ENCODE peak calls at places on chromosomes 7 and 10, in five cellular contexts. P is left ventricle myocardium inferior; B is CD8-positive, alpha-beta memory T cell; J is CD8-positive, alpha-beta T cell; C is fibroblast of lung. W is an unnamed sample. For H3K36me3, the result is how much of the 10 kb centered on the place peaks cover.

GRCh38 chr10:94858022-94858421 is 80.4 kb upstream of the CYP2C9 start:
- DNase-seq in J (no peak), P (no peak), C (no peak), B (no peak), W (no peak)

GRCh38 chr10:131422731-131423130 is 111.2 kb upstream of the TCERG1L start:
- DNase-seq in B (no peak), C (no peak), P (no peak), J (no peak), W (no peak)

GRCh38 chr7:116534790-116535189 is 10.0 kb downstream of the CAV1 start:
- DNase-seq in C (peak), P (no peak), J (no peak), B (no peak), W (peak)

GRCh38 chr7:128350708-128351295 is 7.1 kb upstream of the RBM28 start:
- DNase-seq in J (no peak), B (no peak), P (peak), C (no peak), W (no peak)

GRCh38 chr10:2083591-2083990 is 346.3 kb upstream of the ADARB2 start:
- DNase-seq in C (no peak), J (no peak), B (no peak), P (no peak), W (no peak)

GRCh38 chr10:109205929-109206585 is 717.3 kb downstream of the XPNPEP1 start:
- DNase-seq in J (no peak), C (peak), B (no peak), P (no peak), W (no peak)

GRCh38 chr10:119374236-119374635 is 166.9 kb downstream of the GRK5 start:
- DNase-seq in B (no peak), J (no peak), C (no peak), P (no peak), W (no peak)

GRCh38 chr7:103679156-103680132 is 233.4 kb upstream of the SLC26A5 start:
- DNase-seq in J (no peak), P (no peak), C (no peak), B (no peak), W (no peak)

GRCh38 chr7:64887756-64888508 is 15.1 kb upstream of the ZNF273 start:
- DNase-seq in B (peak), C (no peak), P (no peak), J (peak), W (no peak)

GRCh38 chr7:149626972-149627371 is 129.4 kb upstream of the ZNF746 start:
- DNase-seq in J (no peak), B (no peak), P (no peak), C (no peak), W (no peak)

GRCh38 chr10:28467615-28468014 is 65.3 kb upstream of the WAC start:
- DNase-seq in J (no peak), C (no peak), B (no peak), P (peak), W (no peak)

GRCh38 chr10:128221128-128221527 is 94.9 kb upstream of the MKI67 start:
- DNase-seq in B (no peak), C (no peak), J (no peak), P (no peak), W (no peak)

GRCh38 chr7:101138149-101138870 is 11.4 kb downstream of the SERPINE1 start:
- DNase-seq in B (peak), P (peak), C (peak), J (peak), W (peak)

GRCh38 chr7:691361-692045 is 35.0 kb upstream of the DNAAF5 start:
- DNase-seq in C (no peak), P (no peak), J (no peak), B (no peak), W (no peak)

GRCh38 chr10:61975107-61975932 is 73.8 kb downstream of the ARID5B start:
- DNase-seq in J (no peak), B (no peak), P (no peak), C (peak), W (no peak)

GRCh38 chr10:6671976-6672375 is 91.9 kb upstream of the PRKCQ start:
- DNase-seq in B (no peak), J (no peak), C (no peak), P (no peak), W (no peak)

GRCh38 chr7:92647652-92648051 is 57.5 kb upstream of the FAM133B start:
- DNase-seq in P (no peak), J (no peak), C (no peak), B (no peak), W (no peak)

GRCh38 chr10:123561145-123561448 is 105.1 kb upstream of the GPR26 start:
- DNase-seq in P (no peak), C (no peak), B (no peak), J (no peak), W (no peak)

GRCh38 chr10:64519427-64519826 is 998.2 kb downstream of the REEP3 start:
- DNase-seq in J (no peak), B (no peak), P (no peak), C (no peak), W (no peak)

GRCh38 chr10:96585726-96586418 is 940 bp downstream of the TM9SF3 start:
- DNase-seq in P (no peak), C (peak), J (peak), B (peak), W (no peak)

GRCh38 chr7:31492086-31492485 is 21.8 kb upstream of the ITPRID1 start:
- DNase-seq in P (no peak), J (no peak), C (no peak), B (no peak), W (no peak)

GRCh38 chr7:31495653-31496052 is 18.2 kb upstream of the ITPRID1 start:
- DNase-seq in C (no peak), J (no peak), B (no peak), P (no peak), W (no peak)

GRCh38 chr7:31494421-31494820 is 19.5 kb upstream of the ITPRID1 start:
- DNase-seq in P (no peak), B (no peak), J (no peak), C (no peak), W (no peak)

GRCh38 chr7:31497501-31497900 is 16.4 kb upstream of the ITPRID1 start:
- DNase-seq in P (no peak), C (no peak), J (no peak), B (no peak), W (no peak)

DNA sequence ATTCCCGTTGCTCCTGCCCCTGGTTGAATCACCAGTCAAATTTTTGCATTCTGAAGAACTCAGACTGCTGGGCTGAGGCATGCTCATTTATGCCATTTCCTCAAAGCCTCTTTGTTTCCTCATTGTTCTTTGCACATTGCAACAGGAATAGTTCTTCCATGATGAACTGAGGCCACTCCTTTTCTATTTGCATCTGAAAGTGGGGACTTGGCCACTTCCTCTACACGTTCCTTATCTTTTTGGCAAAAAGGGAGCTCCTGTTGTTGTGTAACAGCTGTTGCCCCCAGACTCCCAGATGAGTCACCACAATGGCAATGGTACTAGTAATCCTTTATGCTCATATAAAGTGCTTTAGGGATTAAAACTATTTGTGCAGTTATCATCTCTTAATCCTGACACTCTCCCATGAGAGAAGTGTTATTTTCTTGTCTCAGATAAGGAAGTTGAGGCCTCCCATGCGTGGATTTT is 20.1 kb upstream of the ITPRID1 start:
- DNase-seq in J (no peak), B (no peak), C (no peak), P (no peak), W (no peak)
- H3K27ac ChIP-seq in J (no peak), B (no peak), C (no peak), P (no peak), W (no peak)

GRCh38 chr10:71743866-71744265 is 24.3 kb upstream of the C10orf105 start:
- DNase-seq in J (no peak), C (no peak), P (no peak), B (no peak), W (no peak)

GRCh38 chr10:71741671-71742070 is 22.1 kb upstream of the C10orf105 start:
- DNase-seq in C (no peak), J (no peak), P (no peak), B (no peak), W (no peak)

GRCh38 chr10:71742301-71743098 is 22.9 kb upstream of the C10orf105 start:
- DNase-seq in P (no peak), C (no peak), J (peak), B (peak), W (no peak)

GRCh38 chr10:71744897-71745658 is 25.5 kb upstream of the C10orf105 start:
- DNase-seq in J (no peak), P (no peak), C (no peak), B (no peak), W (no peak)

DNA sequence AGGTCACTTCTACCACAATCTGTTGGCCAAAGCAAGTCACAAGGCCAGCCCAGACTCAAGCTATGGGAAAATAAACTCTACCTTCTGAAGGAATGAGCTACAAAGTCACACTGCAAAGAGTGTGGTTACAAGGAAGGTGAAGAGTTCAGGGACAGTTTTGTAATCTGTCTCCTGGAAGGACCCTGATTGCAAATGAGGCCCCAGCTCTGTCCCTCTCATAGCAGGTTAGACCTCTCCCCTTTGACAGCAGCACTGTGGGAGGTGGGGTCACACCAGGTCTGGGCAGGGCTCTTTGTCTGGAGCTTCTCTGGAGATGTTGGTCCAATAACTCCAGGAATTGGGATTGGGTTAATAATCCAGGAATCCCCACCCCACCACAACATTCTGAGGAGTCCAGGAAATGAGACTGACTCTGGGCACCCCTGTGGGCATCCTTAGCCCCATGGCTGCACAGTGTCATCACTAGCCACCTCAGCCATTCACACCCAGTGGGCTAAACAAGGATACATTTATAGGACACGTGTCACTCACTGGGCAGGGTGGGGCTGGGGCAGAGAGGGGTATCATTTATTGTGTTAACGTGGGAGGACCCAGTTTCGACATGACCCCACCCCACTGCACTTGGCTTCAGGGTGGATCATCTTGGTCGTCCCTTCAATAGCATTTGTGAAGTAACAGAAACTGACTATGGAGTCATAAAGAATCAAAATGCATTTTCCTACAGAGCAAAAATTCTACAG is 23.7 kb upstream of the C10orf105 start:
- DNase-seq in B (no peak), P (no peak), J (no peak), C (no peak), W (no peak)
- H3K36me3 ChIP-seq in B (under half), P (under half), J (under half), C (under half), W (under half)

GRCh38 chr7:132857031-132857430 is 224.9 kb downstream of the CHCHD3 start:
- DNase-seq in P (no peak), C (no peak), J (no peak), B (no peak), W (no peak)
- H3K27ac ChIP-seq in P (no peak), C (no peak), J (no peak), B (no peak), W (no peak)

GRCh38 chr10:79115302-79115701 is 46.5 kb downstream of the ZMIZ1 start:
- DNase-seq in C (no peak), B (no peak), J (no peak), P (no peak), W (no peak)

GRCh38 chr10:79111846-79112614 is 43.3 kb downstream of the ZMIZ1 start:
- DNase-seq in B (no peak), C (no peak), P (peak), J (no peak), W (no peak)

GRCh38 chr10:79113827-79114226 is 45.1 kb downstream of the ZMIZ1 start:
- DNase-seq in C (no peak), B (no peak), P (no peak), J (no peak), W (no peak)

GRCh38 chr10:79111427-79111826 is 42.7 kb downstream of the ZMIZ1 start:
- DNase-seq in B (no peak), C (peak), P (no peak), J (no peak), W (no peak)

DNA sequence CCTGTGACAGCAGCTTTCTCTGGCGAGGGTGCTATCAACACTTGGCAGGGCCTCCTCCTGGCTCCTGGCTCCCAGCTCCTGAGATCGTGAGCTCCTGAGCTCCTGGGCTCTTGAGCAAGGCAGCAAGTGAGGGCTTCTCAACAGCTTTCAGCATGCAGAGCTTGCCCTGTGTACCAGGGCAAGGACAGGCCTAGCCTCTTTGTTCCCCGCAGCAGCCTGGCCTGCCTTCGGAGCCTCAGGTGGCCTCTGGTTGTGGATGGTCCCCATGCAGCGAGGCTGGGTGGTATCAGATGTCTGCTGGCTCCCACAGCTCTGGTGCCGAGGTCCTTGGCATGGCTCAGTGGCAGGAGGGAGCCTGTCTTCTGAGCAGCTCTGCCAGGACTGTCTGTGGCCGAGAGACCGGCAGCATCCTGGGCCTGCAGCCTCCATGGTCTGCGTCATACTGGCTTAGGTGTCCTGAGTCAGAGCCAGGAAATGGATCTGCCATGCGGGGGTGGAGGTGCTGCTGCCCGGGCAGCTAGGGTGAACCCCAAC is 44.2 kb downstream of the ZMIZ1 start:
- DNase-seq in P (peak), J (no peak), B (no peak), C (peak), W (peak)
- H3K36me3 ChIP-seq in P (under half), J (under half), B (under half), C (under half), W (under half)

GRCh38 chr10:79905322-79906314 is 43.3 kb downstream of the SFTPD start:
- DNase-seq in J (no peak), P (no peak), C (peak), B (no peak), W (no peak)
- H3K27ac ChIP-seq in J (no peak), P (peak), C (no peak), B (no peak), W (peak)

DNA sequence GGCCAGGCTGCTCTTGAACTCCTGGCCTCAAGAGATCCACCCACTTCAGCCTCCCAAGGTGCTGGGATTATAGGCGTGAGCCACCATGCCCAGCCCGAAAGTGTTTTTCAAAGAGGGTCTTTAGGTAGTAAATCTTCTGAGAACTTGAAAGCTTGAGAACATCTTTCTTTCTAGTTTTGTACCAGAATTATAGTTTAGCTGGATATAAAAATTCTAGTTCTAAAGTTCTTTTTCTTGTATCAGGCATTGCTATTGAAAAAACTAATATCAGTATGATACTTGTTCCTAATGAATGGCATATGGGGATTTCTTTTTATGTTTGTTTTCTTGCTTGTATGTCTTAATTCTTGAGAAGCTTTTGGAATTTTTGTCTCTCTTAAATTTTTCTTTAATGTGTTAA is 43.2 kb downstream of the TLX1 start:
- DNase-seq in B (no peak), C (no peak), J (no peak), P (no peak), W (no peak)
- H3K36me3 ChIP-seq in B (under half), C (under half), J (under half), P (under half), W (under half)

DNA sequence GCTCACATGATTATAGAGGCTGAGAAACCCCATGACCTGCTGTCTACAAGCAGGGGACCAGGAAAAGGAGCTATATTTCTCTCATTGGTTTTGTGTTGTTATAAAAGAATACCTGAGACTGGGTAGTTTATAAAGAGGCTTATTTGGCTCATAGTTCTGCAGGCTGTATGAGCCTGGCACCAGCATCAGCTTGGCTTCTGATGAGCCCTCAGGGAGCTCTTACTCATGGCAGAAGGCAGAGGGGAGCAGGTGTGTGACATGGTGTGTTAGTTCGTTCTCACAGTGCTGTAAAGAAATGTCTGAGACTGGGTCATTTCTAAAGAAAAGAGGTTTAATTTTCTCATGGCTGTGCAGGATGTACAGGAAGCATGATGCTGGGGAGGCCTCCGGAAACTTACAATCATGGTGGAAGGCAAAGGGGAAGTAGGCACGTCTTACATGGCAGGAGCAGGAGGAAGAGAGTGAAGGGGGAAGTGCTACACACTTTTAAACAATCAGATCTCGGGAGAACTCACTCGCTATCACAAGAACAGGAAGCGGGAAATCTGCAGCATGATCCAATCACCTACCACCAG is 133.5 kb downstream of the JCAD start:
- DNase-seq in P (no peak), C (no peak), J (no peak), B (no peak), W (no peak)
- H3K27ac ChIP-seq in P (no peak), C (no peak), J (no peak), B (no peak), W (no peak)

GRCh38 chr7:27799212-27799611 is 59.2 kb downstream of the TAX1BP1 start:
- DNase-seq in J (no peak), B (no peak), C (no peak), P (no peak), W (no peak)
- H3K36me3 ChIP-seq in J (under half), B (under half), C (under half), P (under half), W (under half)

GRCh38 chr10:80472234-80473095 is 18.4 kb downstream of the TSPAN14 start:
- DNase-seq in P (no peak), B (no peak), J (no peak), C (peak), W (no peak)

GRCh38 chr10:80471715-80472233 is 17.7 kb downstream of the TSPAN14 start:
- DNase-seq in J (peak), P (no peak), C (no peak), B (no peak), W (peak)

GRCh38 chr10:80473692-80474596 is 19.8 kb downstream of the TSPAN14 start:
- DNase-seq in C (peak), P (no peak), J (no peak), B (no peak), W (no peak)

GRCh38 chr10:80474597-80474910 is 20.4 kb downstream of the TSPAN14 start:
- DNase-seq in C (no peak), B (no peak), P (no peak), J (no peak), W (peak)

DNA sequence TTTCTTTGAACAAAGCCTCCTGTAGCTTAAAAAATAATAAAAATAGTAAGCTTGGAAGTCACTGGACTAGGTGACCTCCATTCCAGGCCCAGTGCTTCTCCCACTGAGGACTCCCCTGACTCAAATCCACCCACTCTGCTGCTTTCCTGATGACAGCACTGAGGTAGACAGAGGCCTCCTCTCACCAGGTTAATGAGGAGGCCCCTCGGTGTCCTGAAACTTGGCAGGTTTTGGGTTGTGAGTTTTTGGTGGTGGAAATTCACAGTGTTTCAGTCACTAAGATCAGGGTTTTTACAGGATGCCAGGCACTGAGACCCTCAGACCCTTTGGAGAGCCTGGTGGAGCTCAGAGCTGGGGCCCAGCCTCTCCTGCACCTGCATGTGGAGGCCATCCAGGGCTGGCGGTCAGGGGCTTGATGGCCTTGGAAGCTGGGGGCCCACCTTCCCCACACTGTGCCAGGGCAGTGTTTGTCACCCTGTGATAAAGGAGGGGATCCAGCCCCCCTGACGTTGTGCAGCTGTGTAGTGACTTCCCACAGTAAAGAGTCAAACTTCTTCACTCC is 19.1 kb downstream of the TSPAN14 start:
- DNase-seq in C (no peak), B (no peak), J (no peak), P (no peak), W (peak)
- H3K27ac ChIP-seq in C (peak), B (peak), J (peak), P (peak), W (no peak)

W was measured in tibial artery.